ENCODE peak calls at places on chromosome 15, in six cellular contexts. Z, K, Q, B, T and E are unnamed samples.

GRCh38 chr15:63283126-63283525 is 5.7 kb downstream of the APH1B start:
- DNase-seq in B (no peak), Z (no peak), T (no peak), K (no peak), Q (no peak), E (no peak)

GRCh38 chr15:40474581-40474980 is 3.8 kb downstream of the CHST14 start:
- DNase-seq in K (no peak), B (no peak), Q (no peak), Z (no peak), T (no peak), E (no peak)

GRCh38 chr15:43957724-43958123 is 130.9 kb downstream of the WDR76 start:
- DNase-seq in T (no peak), Z (no peak), K (no peak), Q (no peak), B (no peak), E (no peak)

GRCh38 chr15:39149636-39150035 is 431.2 kb upstream of the THBS1 start:
- DNase-seq in K (no peak), Z (no peak), Q (no peak), B (no peak), T (no peak), E (no peak)

GRCh38 chr15:80081390-80081789 is 21.9 kb downstream of the ZFAND6 start:
- DNase-seq in Q (no peak), B (no peak), Z (no peak), K (no peak), T (no peak), E (no peak)

GRCh38 chr15:35958021-35958420 is 412.1 kb upstream of the DPH6 start:
- DNase-seq in B (peak), Z (no peak), Q (no peak), K (no peak), T (peak), E (no peak)

GRCh38 chr15:85412956-85413854 is 32.8 kb downstream of the AKAP13 start:
- DNase-seq in Q (no peak), K (peak), B (peak), T (peak), Z (peak), E (no peak)

GRCh38 chr15:50764331-50765201 is 940 bp downstream of the SPPL2A start:
- DNase-seq in K (no peak), B (peak), T (peak), Z (no peak), Q (no peak), E (no peak)

GRCh38 chr15:44713006-44713966 is 2.0 kb downstream of the B2M start:
- DNase-seq in B (peak), K (no peak), Q (no peak), Z (no peak), T (peak), E (no peak)

GRCh38 chr15:29272219-29272618 is 2.6 kb upstream of the NSMCE3 start:
- DNase-seq in K (no peak), Q (no peak), T (no peak), Z (no peak), B (no peak), E (no peak)

GRCh38 chr15:99729920-99730319 is 3.3 kb downstream of the LYSMD4 start:
- DNase-seq in K (peak), T (peak), Q (no peak), Z (peak), B (peak), E (no peak)

GRCh38 chr15:60584355-60585023 is 105.5 kb upstream of the ICE2 start:
- DNase-seq in B (no peak), Q (no peak), Z (no peak), K (no peak), T (peak), E (no peak)

GRCh38 chr15:84865074-84865569 is 19.3 kb upstream of the SLC28A1 start:
- DNase-seq in B (no peak), Z (no peak), Q (no peak), T (no peak), K (no peak), E (no peak)

GRCh38 chr15:97115764-97116075 is 785.2 kb downstream of the NR2F2 start:
- DNase-seq in B (no peak), T (no peak), Q (no peak), K (no peak), Z (no peak), E (no peak)

GRCh38 chr15:42343596-42344232 is 15.6 kb upstream of the CAPN3 start:
- DNase-seq in Q (no peak), B (no peak), K (no peak), Z (no peak), T (no peak), E (no peak)

GRCh38 chr15:47588968-47589367 is 128.3 kb upstream of the SEMA6D start:
- DNase-seq in Z (no peak), K (no peak), Q (no peak), T (no peak), B (no peak), E (no peak)
- TF ChIP-seq CTCF in Z (no peak), K (no peak), Q (no peak), T (no peak), B (no peak), E (no peak)

GRCh38 chr15:68782589-68783161 is 38.0 kb downstream of the ANP32A start:
- DNase-seq in B (no peak), K (no peak), Q (no peak), Z (no peak), T (no peak), E (no peak)

GRCh38 chr15:68784206-68784605 is 36.5 kb downstream of the ANP32A start:
- DNase-seq in B (no peak), T (no peak), Z (no peak), Q (no peak), K (no peak), E (no peak)

GRCh38 chr15:68781766-68782588 is 38.7 kb downstream of the ANP32A start:
- DNase-seq in B (no peak), Q (no peak), T (no peak), Z (peak), K (peak), E (no peak)

GRCh38 chr15:68781209-68781608 is 39.5 kb downstream of the ANP32A start:
- DNase-seq in Q (no peak), K (no peak), T (no peak), B (no peak), Z (no peak), E (no peak)

DNA sequence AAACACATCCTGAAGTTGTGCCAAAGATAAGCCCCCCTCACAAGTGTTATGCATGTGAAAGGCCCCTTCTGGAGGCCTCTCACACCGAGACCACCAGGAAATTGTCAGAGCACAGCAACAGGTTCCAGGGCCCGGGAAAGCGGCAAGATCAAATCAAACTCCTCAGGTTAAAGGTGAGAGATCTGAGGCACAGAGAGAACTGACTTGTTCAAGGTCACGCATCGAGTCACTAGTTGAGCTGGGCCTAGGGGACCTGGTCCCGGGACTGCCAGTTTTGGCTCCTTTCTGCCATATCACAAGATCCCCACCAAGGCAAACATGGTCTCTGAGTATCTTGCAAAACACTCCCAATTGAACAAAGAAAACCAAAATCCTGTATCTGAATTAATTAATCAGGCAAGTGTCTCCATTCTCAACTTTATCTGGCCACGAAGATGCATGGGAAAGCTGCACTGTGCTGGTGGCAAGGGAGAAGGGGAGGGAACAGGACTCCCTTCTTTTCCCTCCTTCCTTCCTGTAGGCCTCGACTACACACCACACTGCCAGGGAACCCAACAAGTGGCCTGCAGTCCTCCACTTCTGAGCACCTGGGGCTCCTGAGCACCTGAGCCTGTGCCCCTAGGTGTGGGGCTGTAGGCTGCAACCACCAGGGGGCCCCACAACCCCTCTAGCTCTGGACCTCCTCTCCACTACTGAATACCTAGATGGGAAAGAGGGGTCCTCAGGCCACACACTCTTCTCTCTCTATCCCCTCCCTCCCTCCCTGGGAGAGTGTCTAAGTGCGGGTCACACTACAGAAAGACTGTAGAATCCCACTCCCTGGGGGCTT is 37.3 kb downstream of the ANP32A start:
- DNase-seq in Z (peak), K (peak), T (no peak), Q (no peak), B (peak), E (no peak)
- TF ChIP-seq CTCF in Z (peak), K (peak), T (peak), Q (peak), B (peak), E (no peak)

DNA sequence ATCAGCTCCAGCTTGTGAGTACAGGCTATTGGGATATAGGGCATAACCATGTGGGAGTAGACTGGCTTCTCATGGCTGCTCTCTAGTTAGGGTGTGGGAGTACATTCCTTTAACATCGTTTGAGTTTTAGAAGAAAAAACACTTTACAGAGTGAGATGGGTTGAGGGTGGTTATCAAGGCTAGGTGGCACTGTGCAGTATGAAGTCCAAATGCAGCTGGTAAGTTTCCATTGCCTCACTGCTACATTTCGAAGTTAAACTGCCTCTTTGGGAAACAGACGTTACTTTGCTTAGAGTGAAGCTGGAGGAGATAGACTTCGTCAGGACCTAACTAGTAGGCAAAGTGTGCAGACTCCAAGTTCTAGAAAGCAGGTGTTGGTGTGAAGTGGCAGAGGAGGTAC is 192.4 kb downstream of the SQOR start:
- DNase-seq in K (no peak), Z (no peak), Q (no peak), B (no peak), T (no peak), E (no peak)
- TF ChIP-seq CTCF in K (no peak), Z (no peak), Q (no peak), B (no peak), T (no peak), E (no peak)

DNA sequence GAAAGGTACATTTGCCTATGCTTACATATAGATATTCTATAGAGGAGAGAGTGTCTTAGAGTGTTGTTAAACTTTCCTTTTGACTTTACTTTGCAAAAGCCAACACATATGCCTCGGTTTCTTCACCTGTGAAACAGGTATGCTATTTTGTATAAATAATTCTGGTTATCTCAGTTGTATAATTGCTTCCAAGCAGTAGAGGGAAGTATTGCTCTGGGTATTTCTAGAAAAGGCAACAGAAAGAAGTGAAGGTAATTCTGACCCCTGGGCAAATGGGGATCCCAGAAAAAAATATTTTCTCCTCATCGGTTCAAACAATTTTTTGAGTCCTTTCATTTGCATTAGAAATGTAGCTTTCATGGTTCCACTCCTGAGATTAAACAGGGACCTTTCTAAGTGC is 216.5 kb upstream of the SEMA6D start:
- DNase-seq in B (no peak), Z (no peak), T (no peak), Q (no peak), K (no peak), E (no peak)
- TF ChIP-seq CTCF in B (no peak), Z (no peak), T (no peak), Q (no peak), K (no peak), E (no peak)

DNA sequence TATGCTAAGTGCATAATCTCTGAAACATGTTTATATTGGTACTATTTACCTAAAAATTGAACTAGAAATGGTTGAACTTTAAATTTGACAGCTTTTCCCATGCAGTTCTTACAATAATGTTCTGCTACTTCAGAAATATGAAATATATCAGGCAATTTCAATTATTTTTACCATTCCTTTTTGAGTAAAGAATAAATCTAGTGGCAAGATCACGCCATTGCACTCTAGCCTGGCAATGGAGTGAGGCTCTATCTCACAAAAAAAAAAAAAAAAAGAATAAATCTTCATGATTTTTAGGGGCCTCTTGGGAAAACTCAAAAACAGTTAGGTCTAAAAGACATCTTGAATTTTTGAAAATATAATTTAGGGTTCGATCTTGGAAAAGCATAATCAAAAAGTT is 10.6 kb upstream of the DNAAF4 start:
- DNase-seq in T (no peak), Q (no peak), Z (no peak), B (no peak), K (no peak), E (no peak)
- TF ChIP-seq CTCF in T (no peak), Q (peak), Z (no peak), B (peak), K (peak), E (no peak)

GRCh38 chr15:28098360-28098765 is 752 bp downstream of the OCA2 start:
- DNase-seq in Q (no peak), T (no peak), K (no peak), B (no peak), Z (no peak), E (no peak)

GRCh38 chr15:28100516-28101195 is 1.5 kb upstream of the OCA2 start:
- DNase-seq in K (no peak), Q (no peak), T (no peak), B (no peak), Z (no peak), E (no peak)

GRCh38 chr15:28097656-28098359 is 1.3 kb downstream of the OCA2 start:
- DNase-seq in Z (no peak), B (no peak), T (no peak), K (no peak), Q (no peak), E (no peak)

GRCh38 chr15:28099555-28100140 is 533 bp upstream of the OCA2 start:
- DNase-seq in T (no peak), B (no peak), Z (no peak), K (no peak), Q (no peak), E (no peak)

DNA sequence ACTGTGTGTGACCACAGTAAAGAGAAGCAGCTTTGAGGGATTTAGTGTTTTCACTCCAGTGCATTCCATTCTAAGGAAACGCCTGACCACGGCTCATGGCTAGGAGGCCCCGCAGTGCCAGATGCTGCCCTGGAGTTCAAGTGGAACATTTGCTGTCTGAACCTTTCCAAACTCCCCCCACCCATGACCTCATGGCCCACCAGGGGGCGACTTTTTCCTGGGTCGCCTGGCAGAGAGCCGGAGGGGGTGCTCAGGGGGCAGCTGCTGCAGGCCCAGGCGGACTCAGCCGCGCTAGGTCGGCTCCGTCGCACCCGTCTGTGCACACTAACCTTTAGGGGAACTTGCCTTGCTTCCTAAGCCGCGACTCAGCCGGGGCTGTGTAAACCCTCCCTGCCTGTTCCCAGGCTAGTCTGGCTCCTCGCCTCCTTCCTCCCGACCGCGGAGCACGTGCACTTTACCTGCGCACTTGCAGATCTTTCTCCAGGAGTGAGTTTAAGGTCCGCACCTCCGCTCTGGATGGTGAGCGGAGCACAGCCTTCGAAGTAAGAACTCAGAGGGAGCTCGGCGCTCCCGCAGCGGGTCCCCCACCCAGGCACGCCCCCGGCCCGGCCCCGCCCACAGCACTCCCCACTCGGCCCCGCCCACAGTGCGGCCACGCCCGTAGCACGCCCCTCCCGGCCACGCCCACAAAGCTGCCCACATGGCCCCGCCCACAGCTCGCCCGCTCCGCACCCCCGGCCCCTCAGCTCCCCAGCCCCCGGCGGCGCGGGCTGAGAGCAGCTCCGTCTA is at the start of gene OCA2:
- DNase-seq in Z (peak), K (peak), T (no peak), Q (peak), B (peak), E (no peak)
- TF ChIP-seq CTCF in Z (peak), K (peak), T (peak), Q (peak), B (peak), E (no peak)

DNA sequence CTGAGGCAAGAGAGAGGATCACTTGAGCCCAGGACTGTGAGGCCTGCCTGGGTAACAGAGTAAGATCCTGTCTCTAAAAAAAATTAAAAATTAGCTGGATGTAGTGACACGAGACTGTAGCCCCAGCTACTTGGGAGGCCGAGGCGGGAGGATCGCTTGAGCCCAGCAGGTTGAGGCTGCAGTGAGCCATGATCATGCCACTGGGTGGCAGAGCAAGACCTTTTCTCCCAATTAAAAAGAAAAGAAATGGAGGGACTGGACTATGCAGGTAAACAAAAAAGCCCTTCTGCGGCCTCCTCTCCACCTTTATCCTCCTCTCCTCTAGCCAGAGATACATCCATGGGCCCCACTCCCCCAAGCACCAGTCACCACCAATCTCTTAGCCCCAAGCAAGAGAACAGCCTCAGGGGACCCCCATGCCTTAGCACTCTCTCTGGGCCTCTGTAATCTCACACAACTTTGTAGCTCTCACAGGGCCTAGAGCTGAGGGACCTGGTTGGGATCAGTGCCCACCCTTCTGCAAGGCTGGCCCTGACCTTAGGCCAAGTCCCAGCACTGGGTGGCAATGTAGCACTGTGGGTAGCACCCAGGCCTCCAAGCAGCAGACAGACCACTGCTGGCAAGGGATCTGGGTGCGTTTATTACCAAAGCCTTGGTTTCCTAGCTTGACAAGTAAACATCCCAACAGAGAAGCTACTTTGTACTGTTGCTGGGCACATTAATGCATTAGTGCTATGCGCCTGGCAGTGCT is 43.4 kb downstream of the FAM174B start:
- DNase-seq in T (no peak), B (peak), K (no peak), Q (no peak), Z (no peak), E (no peak)
- TF ChIP-seq CTCF in T (no peak), B (no peak), K (no peak), Q (no peak), Z (no peak), E (no peak)

DNA sequence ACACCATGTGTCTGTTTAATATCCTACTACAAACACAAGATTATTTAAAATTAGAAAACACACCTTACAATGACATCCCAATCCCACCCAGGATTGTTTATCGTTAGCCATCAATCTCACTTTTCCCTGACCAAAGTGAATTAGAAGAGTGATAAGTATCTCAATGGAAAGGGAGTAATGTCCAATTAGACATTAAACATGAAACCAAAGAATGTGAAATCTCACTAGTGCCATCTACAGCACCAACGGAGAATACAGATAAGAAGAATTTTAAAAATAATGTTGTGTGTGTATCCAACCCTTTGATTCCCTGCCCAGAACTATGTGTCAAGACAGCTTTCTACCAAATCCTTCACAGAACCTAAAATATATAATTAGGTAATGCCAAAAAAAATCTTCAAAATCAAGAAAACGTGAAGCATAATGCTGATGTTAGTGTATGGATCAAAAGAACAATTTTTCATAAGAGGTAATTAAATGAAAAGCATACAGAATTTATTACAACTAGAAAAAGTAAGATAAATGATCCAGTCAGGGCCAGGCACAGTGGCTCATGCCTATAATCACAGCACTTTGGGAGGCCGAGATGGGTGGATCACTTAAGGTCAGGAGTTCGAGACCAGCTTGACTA is 64.2 kb downstream of the SCAPER start:
- DNase-seq in Q (no peak), K (no peak), B (peak), Z (no peak), T (peak), E (no peak)
- TF ChIP-seq CTCF in Q (peak), K (peak), B (peak), Z (peak), T (peak), E (no peak)

GRCh38 chr15:100849021-100849831 is 30.4 kb upstream of the ALDH1A3 start:
- DNase-seq in Q (peak), Z (peak), K (peak), T (peak), B (no peak), E (no peak)
- TF ChIP-seq CTCF in Q (no peak), Z (no peak), K (no peak), T (peak), B (no peak), E (no peak)